ENCODE peak calls at places on chromosome 18, in eight cellular contexts. One of them, this sample, is unnamed.

GRCh38 chr18:40782731-40783130 is 1172.3 kb upstream of the PIK3C3 start:
- DNase-seq in MCF 10A: no peak
- DNase-seq in fibroblast of the aortic adventitia: no peak
- DNase-seq in AG04450: no peak
- DNase-seq in cardiac muscle cell: no peak
- DNase-seq in heart right ventricle: no peak
- DNase-seq in GM20000: no peak
- DNase-seq in cardiac fibroblast: no peak
- DNase-seq in this sample: no peak

GRCh38 chr18:50869150-50869549 is 9.8 kb upstream of the ME2 start:
- DNase-seq in MCF 10A: peak
- DNase-seq in fibroblast of the aortic adventitia: no peak
- DNase-seq in AG04450: no peak
- DNase-seq in cardiac muscle cell: no peak
- DNase-seq in heart right ventricle: no peak
- DNase-seq in GM20000: no peak
- DNase-seq in cardiac fibroblast: no peak
- DNase-seq in this sample: no peak

GRCh38 chr18:715626-716025 is 3.2 kb upstream of the ENOSF1 start:
- DNase-seq in MCF 10A: peak
- DNase-seq in fibroblast of the aortic adventitia: peak
- DNase-seq in AG04450: peak
- DNase-seq in cardiac muscle cell: no peak
- DNase-seq in heart right ventricle: no peak
- DNase-seq in GM20000: no peak
- DNase-seq in cardiac fibroblast: peak
- DNase-seq in this sample: no peak

GRCh38 chr18:21978546-21979170 is 190.7 kb upstream of the GATA6 start:
- DNase-seq in MCF 10A: no peak
- DNase-seq in fibroblast of the aortic adventitia: no peak
- DNase-seq in AG04450: no peak
- DNase-seq in cardiac muscle cell: no peak
- DNase-seq in heart right ventricle: no peak
- DNase-seq in GM20000: no peak
- DNase-seq in cardiac fibroblast: no peak
- DNase-seq in this sample: no peak

GRCh38 chr18:50590625-50591024 is 30.7 kb downstream of the MAPK4 start:
- DNase-seq in MCF 10A: no peak
- DNase-seq in fibroblast of the aortic adventitia: no peak
- DNase-seq in AG04450: no peak
- DNase-seq in cardiac muscle cell: no peak
- DNase-seq in heart right ventricle: no peak
- DNase-seq in GM20000: no peak
- DNase-seq in cardiac fibroblast: no peak
- DNase-seq in this sample: no peak

GRCh38 chr18:56615738-56616520 is 22.5 kb downstream of the TXNL1 start:
- DNase-seq in MCF 10A: no peak
- DNase-seq in fibroblast of the aortic adventitia: no peak
- DNase-seq in AG04450: no peak
- DNase-seq in cardiac muscle cell: no peak
- DNase-seq in heart right ventricle: no peak
- DNase-seq in GM20000: no peak
- DNase-seq in cardiac fibroblast: no peak
- DNase-seq in this sample: no peak

GRCh38 chr18:49911414-49911813 is 98.1 kb upstream of the ACAA2 start:
- DNase-seq in MCF 10A: no peak
- DNase-seq in fibroblast of the aortic adventitia: no peak
- DNase-seq in AG04450: no peak
- DNase-seq in cardiac muscle cell: no peak
- DNase-seq in heart right ventricle: no peak
- DNase-seq in GM20000: no peak
- DNase-seq in cardiac fibroblast: no peak
- DNase-seq in this sample: no peak

GRCh38 chr18:51998711-51999110 is 341.3 kb upstream of the DCC start:
- DNase-seq in MCF 10A: no peak
- DNase-seq in fibroblast of the aortic adventitia: no peak
- DNase-seq in AG04450: no peak
- DNase-seq in cardiac muscle cell: no peak
- DNase-seq in heart right ventricle: no peak
- DNase-seq in GM20000: no peak
- DNase-seq in cardiac fibroblast: no peak
- DNase-seq in this sample: no peak

DNA sequence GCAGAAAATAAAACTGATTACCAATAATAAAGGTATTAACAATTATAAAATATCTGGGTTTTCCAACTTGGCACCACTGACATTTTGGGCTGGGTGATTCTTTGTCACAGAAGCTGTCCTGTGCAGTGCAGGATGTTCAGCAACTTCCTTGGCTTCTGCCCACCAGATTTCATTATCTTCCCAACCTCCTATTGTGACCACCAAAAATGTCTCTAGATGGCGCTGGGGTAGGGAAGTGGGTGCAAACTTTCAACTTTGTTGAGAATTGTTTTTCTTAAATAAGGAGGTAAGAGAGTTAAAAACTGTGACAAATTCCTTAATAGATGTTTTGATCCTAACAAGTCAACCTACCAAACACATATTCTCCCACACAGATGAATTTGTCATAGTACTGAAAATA is 90.1 kb downstream of the GAREM1 start:
- DNase-seq in MCF 10A: peak
- DNase-seq in fibroblast of the aortic adventitia: peak
- DNase-seq in AG04450: no peak
- DNase-seq in cardiac muscle cell: no peak
- DNase-seq in heart right ventricle: no peak
- DNase-seq in GM20000: no peak
- DNase-seq in cardiac fibroblast: peak
- DNase-seq in this sample: no peak
- TF ChIP-seq CTCF in MCF 10A: no peak
- TF ChIP-seq CTCF in fibroblast of the aortic adventitia: no peak
- TF ChIP-seq CTCF in AG04450: no peak
- TF ChIP-seq CTCF in cardiac muscle cell: peak
- TF ChIP-seq CTCF in heart right ventricle: no peak
- TF ChIP-seq CTCF in GM20000: no peak
- TF ChIP-seq CTCF in cardiac fibroblast: no peak
- TF ChIP-seq CTCF in this sample: no peak

GRCh38 chr18:48693006-48693405 is 154.2 kb downstream of the CTIF start:
- DNase-seq in MCF 10A: no peak
- DNase-seq in fibroblast of the aortic adventitia: no peak
- DNase-seq in AG04450: no peak
- DNase-seq in cardiac muscle cell: no peak
- DNase-seq in heart right ventricle: no peak
- DNase-seq in GM20000: no peak
- DNase-seq in cardiac fibroblast: no peak
- DNase-seq in this sample: no peak

GRCh38 chr18:48687694-48688042 is 148.8 kb downstream of the CTIF start:
- DNase-seq in MCF 10A: no peak
- DNase-seq in fibroblast of the aortic adventitia: no peak
- DNase-seq in AG04450: no peak
- DNase-seq in cardiac muscle cell: no peak
- DNase-seq in heart right ventricle: no peak
- DNase-seq in GM20000: no peak
- DNase-seq in cardiac fibroblast: no peak
- DNase-seq in this sample: no peak

GRCh38 chr18:48689548-48689947 is 150.7 kb downstream of the CTIF start:
- DNase-seq in MCF 10A: no peak
- DNase-seq in fibroblast of the aortic adventitia: no peak
- DNase-seq in AG04450: no peak
- DNase-seq in cardiac muscle cell: no peak
- DNase-seq in heart right ventricle: no peak
- DNase-seq in GM20000: no peak
- DNase-seq in cardiac fibroblast: no peak
- DNase-seq in this sample: no peak

GRCh38 chr18:48688961-48689360 is 150.1 kb downstream of the CTIF start:
- DNase-seq in MCF 10A: no peak
- DNase-seq in fibroblast of the aortic adventitia: no peak
- DNase-seq in AG04450: no peak
- DNase-seq in cardiac muscle cell: no peak
- DNase-seq in heart right ventricle: no peak
- DNase-seq in GM20000: no peak
- DNase-seq in cardiac fibroblast: no peak
- DNase-seq in this sample: no peak

GRCh38 chr18:48690494-48690893 is 151.7 kb downstream of the CTIF start:
- DNase-seq in MCF 10A: no peak
- DNase-seq in fibroblast of the aortic adventitia: no peak
- DNase-seq in AG04450: no peak
- DNase-seq in cardiac muscle cell: no peak
- DNase-seq in heart right ventricle: no peak
- DNase-seq in GM20000: no peak
- DNase-seq in cardiac fibroblast: no peak
- DNase-seq in this sample: no peak
- TF ChIP-seq CTCF in MCF 10A: no peak
- TF ChIP-seq CTCF in fibroblast of the aortic adventitia: no peak
- TF ChIP-seq CTCF in AG04450: no peak
- TF ChIP-seq CTCF in cardiac muscle cell: no peak
- TF ChIP-seq CTCF in heart right ventricle: no peak
- TF ChIP-seq CTCF in GM20000: no peak
- TF ChIP-seq CTCF in cardiac fibroblast: no peak
- TF ChIP-seq CTCF in this sample: no peak

GRCh38 chr18:25672490-25672889 is 320.5 kb upstream of the ZNF521 start:
- DNase-seq in MCF 10A: no peak
- DNase-seq in fibroblast of the aortic adventitia: no peak
- DNase-seq in AG04450: no peak
- DNase-seq in cardiac muscle cell: no peak
- DNase-seq in heart right ventricle: no peak
- DNase-seq in GM20000: no peak
- DNase-seq in cardiac fibroblast: no peak
- DNase-seq in this sample: no peak
- TF ChIP-seq CTCF in MCF 10A: no peak
- TF ChIP-seq CTCF in fibroblast of the aortic adventitia: no peak
- TF ChIP-seq CTCF in AG04450: no peak
- TF ChIP-seq CTCF in cardiac muscle cell: no peak
- TF ChIP-seq CTCF in heart right ventricle: no peak
- TF ChIP-seq CTCF in GM20000: peak
- TF ChIP-seq CTCF in cardiac fibroblast: no peak
- TF ChIP-seq CTCF in this sample: no peak

GRCh38 chr18:63028380-63028779 is 291.2 kb downstream of the BCL2 start:
- DNase-seq in MCF 10A: no peak
- DNase-seq in fibroblast of the aortic adventitia: no peak
- DNase-seq in AG04450: no peak
- DNase-seq in cardiac muscle cell: no peak
- DNase-seq in heart right ventricle: no peak
- DNase-seq in GM20000: no peak
- DNase-seq in cardiac fibroblast: no peak
- DNase-seq in this sample: no peak

GRCh38 chr18:63022429-63023022 is 297.0 kb downstream of the BCL2 start:
- DNase-seq in MCF 10A: no peak
- DNase-seq in fibroblast of the aortic adventitia: no peak
- DNase-seq in AG04450: no peak
- DNase-seq in cardiac muscle cell: peak
- DNase-seq in heart right ventricle: no peak
- DNase-seq in GM20000: no peak
- DNase-seq in cardiac fibroblast: no peak
- DNase-seq in this sample: no peak

DNA sequence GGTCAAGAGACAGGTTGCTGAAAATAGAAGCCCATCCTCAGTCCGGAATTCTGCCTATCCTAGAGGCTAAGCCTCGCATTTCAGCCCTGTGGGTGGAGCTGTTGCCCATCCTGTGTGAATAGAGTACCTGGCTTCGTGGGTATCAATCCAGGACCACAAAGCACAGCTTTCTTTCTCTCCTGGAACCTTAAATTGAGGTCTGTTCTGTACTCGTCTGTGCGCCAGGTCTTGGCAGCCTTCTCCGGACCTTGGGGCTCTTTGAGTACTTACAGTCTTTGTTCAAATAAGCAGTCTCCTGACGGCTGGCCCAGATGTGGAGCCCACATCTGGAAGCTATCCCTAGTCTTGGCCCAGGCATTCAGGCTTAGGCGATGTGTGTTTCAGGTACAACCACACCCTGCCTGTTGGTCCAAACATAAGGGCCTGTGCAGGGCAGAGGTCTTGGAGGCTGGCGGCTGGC is 294.3 kb downstream of the BCL2 start:
- DNase-seq in MCF 10A: peak
- DNase-seq in fibroblast of the aortic adventitia: no peak
- DNase-seq in AG04450: no peak
- DNase-seq in cardiac muscle cell: peak
- DNase-seq in heart right ventricle: no peak
- DNase-seq in GM20000: no peak
- DNase-seq in cardiac fibroblast: peak
- DNase-seq in this sample: no peak
- TF ChIP-seq CTCF in MCF 10A: peak
- TF ChIP-seq CTCF in fibroblast of the aortic adventitia: peak
- TF ChIP-seq CTCF in AG04450: no peak
- TF ChIP-seq CTCF in cardiac muscle cell: peak
- TF ChIP-seq CTCF in heart right ventricle: peak
- TF ChIP-seq CTCF in GM20000: no peak
- TF ChIP-seq CTCF in cardiac fibroblast: peak
- TF ChIP-seq CTCF in this sample: no peak

DNA sequence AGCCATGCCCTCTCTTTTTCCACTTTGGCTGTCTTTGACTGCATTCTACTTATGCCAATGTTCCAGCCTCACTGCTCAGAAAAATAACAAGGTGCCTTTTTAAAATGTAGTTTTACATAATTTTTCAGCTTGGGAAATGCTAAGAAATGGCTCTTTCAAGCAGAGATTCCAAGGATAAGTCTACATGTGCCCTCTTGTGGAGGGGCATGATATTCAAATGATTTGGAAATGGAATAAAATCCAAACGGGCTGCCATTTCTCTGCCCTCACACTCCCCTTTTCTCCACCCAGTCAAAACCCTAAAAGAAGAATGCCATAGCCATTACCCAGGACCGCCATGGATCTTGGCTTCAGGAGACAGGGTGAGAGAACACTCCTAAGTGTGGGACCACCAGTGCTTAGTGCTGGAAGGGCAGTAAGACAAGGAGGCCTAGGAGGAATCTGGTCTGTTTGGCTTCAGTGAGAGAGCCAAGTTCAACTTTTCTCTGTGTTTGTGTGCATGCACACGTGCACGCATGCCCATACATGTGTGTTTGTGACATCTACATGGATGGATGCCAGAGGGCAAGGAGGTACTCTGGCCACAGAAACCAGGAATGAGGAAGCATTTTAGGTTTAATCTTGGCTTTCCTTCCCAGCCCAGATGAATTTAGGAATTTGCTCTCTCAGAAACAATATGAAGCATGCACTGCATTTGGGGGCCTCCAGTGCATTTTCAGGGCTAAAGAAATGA is 174.0 kb upstream of the SLC14A2 start:
- DNase-seq in MCF 10A: peak
- DNase-seq in fibroblast of the aortic adventitia: peak
- DNase-seq in AG04450: no peak
- DNase-seq in cardiac muscle cell: no peak
- DNase-seq in heart right ventricle: no peak
- DNase-seq in GM20000: no peak
- DNase-seq in cardiac fibroblast: peak
- DNase-seq in this sample: no peak
- TF ChIP-seq CTCF in MCF 10A: peak
- TF ChIP-seq CTCF in fibroblast of the aortic adventitia: peak
- TF ChIP-seq CTCF in AG04450: peak
- TF ChIP-seq CTCF in cardiac muscle cell: peak
- TF ChIP-seq CTCF in heart right ventricle: peak
- TF ChIP-seq CTCF in GM20000: no peak
- TF ChIP-seq CTCF in cardiac fibroblast: no peak
- TF ChIP-seq CTCF in this sample: peak

GRCh38 chr18:78448106-78448505 is 531.5 kb upstream of the SALL3 start:
- DNase-seq in MCF 10A: no peak
- DNase-seq in fibroblast of the aortic adventitia: no peak
- DNase-seq in AG04450: no peak
- DNase-seq in cardiac muscle cell: no peak
- DNase-seq in heart right ventricle: no peak
- DNase-seq in GM20000: no peak
- DNase-seq in cardiac fibroblast: no peak
- DNase-seq in this sample: no peak
- TF ChIP-seq CTCF in MCF 10A: no peak
- TF ChIP-seq CTCF in fibroblast of the aortic adventitia: no peak
- TF ChIP-seq CTCF in AG04450: no peak
- TF ChIP-seq CTCF in cardiac muscle cell: no peak
- TF ChIP-seq CTCF in heart right ventricle: no peak
- TF ChIP-seq CTCF in GM20000: no peak
- TF ChIP-seq CTCF in cardiac fibroblast: no peak
- TF ChIP-seq CTCF in this sample: no peak